ENCODE peak calls at places on chromosomes 7 and 10, in ten cellular contexts. T is mesendoderm, U is astrocyte, J is SJSA1, O is hepatocyte, R is Karpas-422, D is GM12878, S is kidney, M is cardiac muscle cell, N is colonic mucosa. A is an unnamed sample.

GRCh38 chr10:14554091-14554842 is 220.4 kb downstream of the FAM107B start:
- DNase-seq in U (no peak), T (peak; percentile 80), D (no peak), N (peak; percentile 50), J (no peak), O (peak; percentile 41), M (no peak), R (peak; percentile 61), S (no peak), A (no peak)

GRCh38 chr7:47290867-47291266 is 291.0 kb downstream of the TNS3 start:
- DNase-seq in T (no peak), R (no peak), M (no peak), J (no peak), S (no peak), D (no peak), O (no peak), U (no peak), N (peak; percentile 14), A (no peak)

GRCh38 chr10:76175533-76176165 is 744.2 kb downstream of the LRMDA start:
- DNase-seq in O (no peak), N (no peak), T (no peak), R (no peak), M (no peak), D (no peak), S (no peak), J (no peak), U (no peak), A (no peak)

GRCh38 chr7:42493436-42494198 is 256.6 kb upstream of the GLI3 start:
- DNase-seq in D (no peak), M (peak; percentile 94), R (no peak), O (peak; percentile 86), U (peak; percentile 93), T (peak; percentile 69), S (peak; percentile 90), J (peak; percentile 77), N (peak; percentile 63), A (peak; percentile 72)

GRCh38 chr10:84156768-84157167 is 16.8 kb upstream of the GPR15LG start:
- DNase-seq in T (no peak), U (no peak), R (peak; percentile 55), N (no peak), S (no peak), O (no peak), M (peak; percentile 13), D (no peak), J (no peak), A (no peak)

GRCh38 chr7:128381161-128381821 is 19.8 kb upstream of the PRRT4 start:
- DNase-seq in O (no peak), N (peak; percentile 34), J (no peak), S (no peak), D (no peak), T (peak; percentile 72), U (no peak), M (no peak), R (peak; percentile 87), A (peak; percentile 68)

GRCh38 chr10:18653112-18653511 is 1.7 kb upstream of the NSUN6 start:
- DNase-seq in D (no peak), M (no peak), T (no peak), O (no peak), U (no peak), R (no peak), J (no peak), N (no peak), S (no peak), A (no peak)

GRCh38 chr7:151671514-151671913 is 151.8 kb upstream of the RHEB start:
- DNase-seq in U (peak; percentile 31), J (no peak), T (peak; percentile 92), D (no peak), M (no peak), R (no peak), N (no peak), O (no peak), S (no peak), A (no peak)

GRCh38 chr7:42956062-42956461 is 23.9 kb downstream of the MRPL32 start:
- DNase-seq in U (no peak), R (no peak), D (no peak), J (no peak), S (no peak), O (no peak), N (no peak), T (peak; percentile 32), M (no peak), A (no peak)

GRCh38 chr10:71434760-71435394 is 38.2 kb downstream of the CDH23 start:
- DNase-seq in J (peak; percentile 28), T (peak; percentile 21), D (no peak), M (no peak), S (no peak), R (no peak), O (no peak), N (no peak), U (no peak), A (no peak)
- H3K27ac ChIP-seq in J (no peak overlapping the region), T (no peak overlapping the region), D (no peak overlapping the region), M (no peak overlapping the region), S (no peak overlapping the region), R (no peak overlapping the region), O (no peak overlapping the region), N (no peak overlapping the region), U (no peak overlapping the region), A (no peak overlapping the region)

GRCh38 chr7:120591-120991 is 71.8 kb upstream of the FAM20C start:
- DNase-seq in J (no peak), S (no peak), O (peak; percentile 34), M (no peak), T (no peak), D (no peak), N (no peak), U (no peak), R (no peak), A (no peak)

GRCh38 chr7:118803-119376 is 73.5 kb upstream of the FAM20C start:
- DNase-seq in D (no peak), M (no peak), T (no peak), S (no peak), R (no peak), N (no peak), O (peak; percentile 4), U (no peak), J (no peak), A (no peak)

GRCh38 chr7:120164-120555 is 72.2 kb upstream of the FAM20C start:
- DNase-seq in T (no peak), S (no peak), U (no peak), M (no peak), O (peak; percentile 2), N (no peak), J (no peak), D (no peak), R (no peak), A (no peak)

GRCh38 chr7:118068-118802 is 74.1 kb upstream of the FAM20C start:
- DNase-seq in U (no peak), J (no peak), O (peak; percentile 2), D (no peak), T (no peak), S (no peak), R (no peak), M (no peak), N (no peak), A (no peak)

DNA sequence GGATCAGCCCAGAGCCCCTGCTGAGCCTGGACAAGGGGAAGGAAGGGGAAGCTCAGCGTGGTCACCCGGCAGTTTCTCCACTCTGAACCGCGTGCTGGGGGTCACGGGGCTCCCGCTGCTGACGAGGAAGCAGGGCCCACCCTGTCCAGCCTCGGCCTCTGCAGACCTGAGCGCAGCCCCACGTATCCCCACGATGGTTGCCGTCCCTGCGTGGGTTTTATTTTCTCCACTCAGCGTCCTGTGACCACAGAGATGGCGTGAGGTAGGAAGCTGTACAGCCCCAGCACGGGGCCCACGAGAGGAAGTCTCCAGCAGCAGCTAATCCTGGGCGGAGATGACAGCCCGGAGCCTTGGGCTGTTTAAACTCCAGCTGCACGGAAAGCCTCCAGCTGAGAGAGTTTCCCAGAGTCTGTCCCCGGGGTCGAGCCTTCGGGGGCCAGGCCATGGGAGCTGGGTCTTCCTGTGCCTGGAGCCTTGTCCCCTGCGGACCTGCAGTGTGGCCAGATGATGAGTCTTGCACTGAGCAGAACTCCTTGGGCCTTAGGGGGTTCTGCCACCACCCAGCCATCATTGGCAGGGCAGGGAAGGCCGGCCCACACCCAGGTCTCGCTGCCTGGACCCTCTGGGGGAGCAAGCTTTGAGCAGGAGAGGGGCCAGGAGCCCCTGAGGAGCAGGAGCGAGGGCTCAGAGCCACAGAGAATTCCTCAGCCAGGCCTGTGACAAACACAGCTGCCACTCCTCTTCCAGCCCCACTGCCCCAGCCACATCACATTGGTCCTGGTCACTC is 72.8 kb upstream of the FAM20C start:
- DNase-seq in J (no peak), N (peak; percentile 33), M (no peak), O (peak; percentile 57), R (no peak), D (no peak), S (no peak), U (no peak), T (no peak), A (peak; percentile 48)
- H3K27ac ChIP-seq in J (no peak overlapping the region), N (peak overlapping the region; percentile 22), M (no peak overlapping the region), O (peak overlapping the region; percentile 79), R (no peak overlapping the region), D (no peak overlapping the region), S (no peak overlapping the region), U (no peak overlapping the region), T (no peak overlapping the region), A (no peak overlapping the region)

DNA sequence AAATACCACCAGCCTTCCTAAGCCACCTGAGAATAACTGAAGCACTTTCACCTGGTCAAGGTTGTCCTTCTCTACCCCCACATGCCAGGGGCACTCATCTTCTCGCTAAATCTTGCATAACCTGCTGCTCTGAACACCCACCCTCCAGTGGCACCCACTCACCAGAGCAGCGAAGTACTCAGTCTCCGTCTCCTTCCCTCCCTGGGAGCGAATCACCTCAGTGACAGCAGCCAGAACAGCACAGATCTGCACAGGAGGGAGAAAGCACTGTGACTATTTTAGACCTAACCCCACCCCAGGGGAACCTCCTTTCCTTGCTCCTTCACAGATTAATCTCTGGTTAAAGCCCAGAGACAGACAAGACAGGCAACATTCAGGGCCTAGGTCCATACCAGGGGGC is 5.1 kb downstream of the RRP12 start:
- DNase-seq in M (no peak), T (no peak), J (no peak), S (no peak), D (no peak), O (no peak), N (no peak), R (no peak), U (no peak), A (no peak)
- H3K27ac ChIP-seq in M (no peak overlapping the region), T (no peak overlapping the region), J (no peak overlapping the region), S (no peak overlapping the region), D (no peak overlapping the region), O (no peak overlapping the region), N (no peak overlapping the region), R (no peak overlapping the region), U (no peak overlapping the region), A (no peak overlapping the region)

DNA sequence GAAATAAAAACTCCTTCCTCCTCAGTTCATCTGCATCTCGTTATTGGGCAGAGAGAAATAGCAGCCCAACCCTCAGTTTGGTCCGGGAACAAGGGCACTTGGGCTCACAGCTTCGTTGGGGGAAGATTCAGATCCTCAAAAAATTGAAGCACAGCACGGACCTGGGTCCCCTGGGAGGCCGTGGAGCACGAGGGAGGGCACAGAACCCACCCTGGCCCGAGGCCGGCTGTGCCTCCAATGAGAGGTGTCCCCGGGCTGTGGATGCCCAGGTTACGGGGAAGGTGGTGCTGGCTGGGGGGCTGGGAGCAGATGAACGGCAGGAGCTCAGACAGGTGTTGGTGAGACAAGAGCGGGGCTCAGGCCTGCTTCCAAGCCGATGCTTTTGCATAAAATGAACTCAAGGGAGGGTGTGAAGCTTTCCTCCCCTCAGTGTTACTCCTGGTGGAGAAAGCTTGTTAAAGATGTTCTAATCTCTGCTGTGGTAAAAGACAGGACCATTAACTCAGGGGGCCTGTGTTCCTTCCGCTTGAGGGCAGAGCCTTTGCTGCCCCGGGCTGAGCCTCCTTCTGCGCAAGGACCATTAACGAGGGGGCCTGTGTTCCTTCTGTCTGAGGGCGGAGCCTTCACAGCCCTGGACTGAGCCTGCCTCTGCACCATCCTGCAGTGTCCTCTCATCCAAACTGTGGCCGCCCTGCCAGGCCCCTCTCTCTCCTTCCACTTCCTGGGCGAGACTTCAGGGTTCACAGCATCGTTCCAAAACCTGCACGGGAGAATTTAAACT is 302.2 kb downstream of the ADARB2 start:
- DNase-seq in D (no peak), R (peak; percentile 82), S (no peak), O (no peak), T (peak; percentile 65), J (no peak), U (no peak), N (no peak), M (no peak), A (no peak)
- H3K27ac ChIP-seq in D (no peak overlapping the region), R (peak overlapping the region; percentile 98), S (no peak overlapping the region), O (no peak overlapping the region), T (no peak overlapping the region), J (no peak overlapping the region), U (no peak overlapping the region), N (no peak overlapping the region), M (no peak overlapping the region), A (no peak overlapping the region)

A was measured in SJCRH30.